ENCODE peak calls at places on chromosomes 4 and X, in ten cellular contexts. I is CD4-positive, CD25-positive, alpha-beta regulatory T cell; J is right cardiac atrium; Y is Karpas-422; B is neural progenitor cell; K is upper lobe of left lung; Z is left ventricle myocardium inferior; A is iPS DF 6.9; F is CD8-positive, alpha-beta memory T cell; H is IMR-90. G is an unnamed sample. For H3K9me3, the result is how much of the 10 kb centered on the place peaks cover.

GRCh38 chr4:140472156-140472555 is 25.9 kb downstream of the MGAT4D start:
- DNase-seq in F (no peak), B (no peak), A (no peak), H (no peak), J (no peak), Z (no peak), Y (no peak), K (no peak), I (no peak), G (no peak)

GRCh38 chr4:87986508-87986907 is 11.0 kb downstream of the SPP1 start:
- DNase-seq in A (no peak), J (no peak), H (no peak), K (no peak), I (no peak), F (no peak), Z (no peak), Y (no peak), B (no peak), G (no peak)

GRCh38 chrX:111131572-111131971 is 35.6 kb downstream of the PAK3 start:
- DNase-seq in A (no peak), K (no peak), Y (no peak), B (peak), F (no peak), Z (no peak), J (no peak), H (peak), I (no peak), G (no peak)

GRCh38 chr4:175891863-175892262 is 79.8 kb upstream of the GPM6A start:
- DNase-seq in J (no peak), Y (peak), F (no peak), A (no peak), Z (no peak), H (peak), K (no peak), I (no peak), B (peak), G (no peak)

GRCh38 chr4:29983890-29984289 is 736.3 kb upstream of the PCDH7 start:
- DNase-seq in A (no peak), J (no peak), I (no peak), Y (no peak), K (no peak), H (no peak), F (no peak), B (no peak), Z (no peak), G (no peak)

GRCh38 chr4:16785800-16786527 is 112.5 kb downstream of the LDB2 start:
- DNase-seq in F (no peak), Y (no peak), K (no peak), I (no peak), B (peak), Z (no peak), J (no peak), H (peak), A (no peak), G (no peak)

GRCh38 chrX:11188664-11189063 is 77.5 kb downstream of the HCCS start:
- DNase-seq in J (no peak), I (no peak), H (peak), Y (peak), K (no peak), Z (no peak), A (no peak), F (no peak), B (no peak), G (no peak)

GRCh38 chrX:64456828-64457227 is 61.6 kb upstream of the MTMR8 start:
- DNase-seq in Z (no peak), F (no peak), H (no peak), Y (no peak), B (no peak), K (no peak), A (no peak), I (no peak), J (no peak), G (no peak)

GRCh38 chr4:30720021-30720655 is at the start of gene PCDH7:
- DNase-seq in A (no peak), F (no peak), J (peak), Z (peak), H (peak), K (peak), I (no peak), B (no peak), Y (no peak), G (no peak)

GRCh38 chr4:154620111-154620510 is 7.7 kb upstream of the FGG start:
- DNase-seq in A (no peak), J (no peak), Y (no peak), F (no peak), Z (no peak), I (no peak), H (no peak), B (no peak), K (no peak), G (no peak)

GRCh38 chr4:37765741-37766140 is 60.7 kb upstream of the PGM2 start:
- DNase-seq in Z (no peak), Y (no peak), A (no peak), I (no peak), B (no peak), F (no peak), J (no peak), K (no peak), H (no peak), G (no peak)

DNA sequence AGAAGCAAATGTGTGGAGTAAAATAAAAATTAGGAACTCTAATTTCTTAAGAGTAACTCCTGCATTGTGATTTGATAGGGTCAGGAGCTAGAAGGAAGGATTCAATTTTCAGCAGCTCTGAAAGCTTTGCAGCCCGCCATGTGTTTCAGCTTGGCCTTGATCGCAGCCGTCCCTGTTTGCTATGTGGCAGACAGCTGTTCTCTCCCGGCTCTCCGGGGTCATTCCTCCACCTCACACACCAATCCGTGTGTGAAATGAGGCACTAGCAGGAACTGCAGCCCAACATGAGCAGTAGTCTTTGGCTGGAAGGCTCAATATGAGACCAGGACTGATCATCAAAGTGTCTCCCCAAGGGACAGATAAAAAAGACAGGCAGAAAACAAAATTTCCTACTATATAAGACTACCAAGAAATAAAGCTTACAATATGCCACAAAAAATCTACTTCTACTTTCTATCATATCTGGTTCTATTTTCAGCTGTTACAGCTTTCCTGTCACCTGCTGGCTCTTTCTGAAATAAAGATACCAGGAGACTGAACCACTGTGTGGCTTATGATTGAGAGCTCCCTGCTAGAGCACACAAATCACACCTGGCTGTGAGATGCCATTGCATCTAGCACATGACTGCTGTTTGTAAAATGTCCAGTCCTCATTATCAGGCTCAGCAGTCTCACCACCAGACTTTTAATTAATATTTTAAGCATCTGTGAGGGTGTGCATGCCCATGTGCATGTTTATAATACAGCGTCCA is 44.1 kb upstream of the SEC24B start:
- DNase-seq in J (no peak), K (no peak), B (no peak), F (no peak), I (no peak), A (no peak), Y (no peak), H (no peak), Z (peak), G (no peak)
- H3K9me3 ChIP-seq in J (under half), K (under half), B (under half), F (under half), I (under half), A (under half), Y (under half), H (under half), Z (under half), G (under half)

DNA sequence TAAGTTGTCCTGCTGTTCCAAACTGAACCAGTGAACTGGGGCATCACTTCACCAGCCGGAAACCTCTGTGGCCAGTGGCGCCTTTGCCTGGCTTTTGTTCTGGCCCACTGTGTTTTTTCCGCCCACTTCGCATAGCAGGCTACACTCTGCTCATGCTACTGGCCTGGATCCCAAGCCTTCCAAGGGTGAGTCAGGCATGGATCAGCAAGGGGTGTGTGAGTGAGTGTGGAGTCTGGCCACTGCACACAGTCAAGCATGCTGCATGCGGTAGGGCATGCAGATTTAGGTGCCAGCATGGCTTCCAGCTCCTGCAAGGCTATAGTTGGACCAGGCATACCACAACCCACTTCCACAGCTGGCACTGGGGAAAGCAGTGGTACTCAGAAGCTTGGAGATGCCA is 1967.9 kb downstream of the C4orf33 start:
- DNase-seq in Z (no peak), A (no peak), F (no peak), Y (no peak), B (no peak), H (no peak), J (no peak), K (no peak), I (no peak), G (no peak)
- H3K9me3 ChIP-seq in Z (half or more), A (under half), F (under half), Y (under half), B (under half), H (under half), J (under half), K (under half), I (under half), G (under half)

GRCh38 chrX:20438871-20439526 is 172.3 kb upstream of the RPS6KA3 start:
- DNase-seq in K (no peak), J (no peak), F (no peak), A (no peak), I (no peak), H (no peak), Z (no peak), Y (no peak), B (no peak), G (no peak)
- H3K9me3 ChIP-seq in K (under half), J (under half), F (under half), A (under half), I (under half), H (under half), Z (under half), Y (under half), B (under half), G (under half)

GRCh38 chr4:79209822-79210635 is 115.8 kb downstream of the NAA11 start:
- DNase-seq in A (no peak), J (peak), B (no peak), I (no peak), Z (no peak), H (no peak), K (no peak), Y (no peak), F (no peak), G (no peak)
- H3K9me3 ChIP-seq in A (under half), J (under half), B (under half), I (under half), Z (under half), H (under half), K (under half), Y (under half), F (under half), G (under half)

DNA sequence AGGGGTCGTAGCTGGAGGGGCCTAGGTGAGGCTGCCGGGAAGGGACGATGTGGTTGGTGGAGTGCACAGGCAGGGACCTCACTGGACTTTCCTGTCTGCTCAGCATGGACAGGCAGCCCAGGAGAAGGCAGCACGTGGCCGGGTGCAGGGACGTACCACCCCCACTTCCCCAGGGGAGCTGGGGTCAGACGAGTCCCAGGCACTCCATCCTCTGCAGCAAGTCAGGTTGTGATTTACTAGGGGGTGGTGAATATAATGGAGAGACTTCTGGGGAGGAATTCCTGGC is 1.5 kb upstream of the CTBP1 start:
- DNase-seq in B (no peak), Y (no peak), F (no peak), K (peak), I (no peak), A (no peak), Z (no peak), H (no peak), J (peak), G (no peak)
- H3K9me3 ChIP-seq in B (under half), Y (under half), F (under half), K (under half), I (under half), A (under half), Z (under half), H (under half), J (under half), G (half or more)

DNA sequence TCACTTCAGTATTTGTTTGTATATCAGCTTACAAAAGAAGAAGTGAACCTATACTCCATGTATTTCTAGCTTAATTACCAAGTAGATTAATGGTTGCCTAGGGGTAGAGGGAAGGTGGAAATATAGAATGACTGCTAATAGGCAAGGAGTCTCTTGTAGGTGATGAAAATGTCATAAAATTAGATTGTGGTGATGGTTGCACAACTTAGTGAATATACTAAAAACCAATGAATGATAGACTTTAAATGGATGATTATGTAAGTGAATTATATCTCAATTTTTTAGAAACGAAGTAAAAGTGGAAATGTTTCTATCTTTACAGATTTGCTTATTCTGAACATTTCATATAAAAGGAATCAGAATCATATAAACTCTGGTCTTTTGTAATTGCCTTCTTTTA is 165.5 kb downstream of the AWAT2 start:
- DNase-seq in B (no peak), K (no peak), A (no peak), J (no peak), F (no peak), Y (no peak), I (no peak), H (no peak), Z (no peak), G (no peak)
- H3K9me3 ChIP-seq in B (under half), K (under half), A (under half), J (under half), F (under half), Y (under half), I (under half), H (under half), Z (under half), G (under half)

GRCh38 chrX:150358651-150359050 is 4.5 kb upstream of the MAMLD1 start:
- DNase-seq in A (no peak), Z (no peak), J (no peak), I (no peak), B (no peak), F (no peak), K (no peak), H (no peak), Y (no peak), G (no peak)
- H3K9me3 ChIP-seq in A (under half), Z (under half), J (under half), I (under half), B (under half), F (under half), K (under half), H (under half), Y (under half), G (under half)

GRCh38 chr4:168978001-168978700 is 31.9 kb downstream of the CBR4 start:
- DNase-seq in A (no peak), I (no peak), J (no peak), H (peak), K (no peak), B (no peak), Y (no peak), Z (no peak), F (no peak), G (peak)

DNA sequence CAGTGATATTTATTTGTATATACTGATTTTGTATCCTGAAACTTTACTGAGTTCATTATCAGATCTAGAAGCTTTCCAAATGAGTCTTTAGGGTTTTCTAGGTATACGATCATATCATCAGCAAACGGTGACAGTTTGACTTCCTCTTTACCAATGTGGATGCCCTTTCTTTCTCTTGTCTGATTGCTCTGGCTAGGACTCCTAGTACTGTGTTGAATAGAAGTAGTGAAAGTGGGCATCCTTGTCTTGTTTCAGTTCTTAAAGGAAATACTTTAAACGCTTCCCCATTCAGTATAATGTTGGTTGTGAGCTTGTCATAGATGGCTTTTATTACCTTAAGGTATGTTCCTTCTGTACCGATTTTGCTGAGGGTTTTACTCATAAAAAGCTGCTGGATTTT is 37.5 kb downstream of the CBR4 start:
- DNase-seq in F (no peak), K (no peak), J (no peak), H (no peak), Y (no peak), B (no peak), Z (no peak), I (no peak), A (no peak), G (no peak)
- H3K9me3 ChIP-seq in F (under half), K (under half), J (under half), H (under half), Y (under half), B (under half), Z (half or more), I (under half), A (under half), G (under half)

DNA sequence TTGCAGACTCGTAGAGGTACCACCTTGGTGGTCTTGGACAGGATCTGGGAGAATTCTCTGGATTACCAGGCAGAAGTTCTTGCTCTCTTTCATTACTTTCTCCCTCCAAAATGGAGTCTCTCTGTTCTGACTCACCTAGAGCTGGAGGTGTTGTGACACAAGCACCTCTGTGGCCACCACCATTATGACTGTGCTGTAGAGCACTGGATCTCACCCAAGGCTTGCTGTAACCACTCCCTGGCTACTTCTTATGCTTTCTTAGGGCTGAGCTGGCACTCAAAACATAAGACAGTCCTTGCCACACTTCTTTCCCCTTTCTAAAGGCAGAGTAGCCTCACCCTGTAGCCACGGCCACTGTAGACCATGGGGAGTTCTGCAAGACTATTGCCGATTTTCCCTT is 296.6 kb upstream of the DIPK2B start:
- DNase-seq in Y (no peak), B (no peak), K (no peak), Z (no peak), A (no peak), J (no peak), H (peak), I (no peak), F (no peak), G (no peak)
- H3K9me3 ChIP-seq in Y (under half), B (under half), K (under half), Z (under half), A (under half), J (under half), H (under half), I (under half), F (under half), G (under half)